ENCODE peak calls at places on chromosomes 5 and 9, in four cellular contexts. I is aorta, W is AG20443, C is EL. H is an unnamed sample.
A peak's percentile ranks its signal among the peaks of the same experiment; 100 is the strongest.

GRCh38 chr5:43386960-43387362 is 25.2 kb downstream of the CCL28 start:
- DNase-seq in I (no peak), C (no peak), W (no peak), H (no peak)

GRCh38 chr9:8428389-8428788 is 628.8 kb upstream of the DMAC1 start:
- DNase-seq in W (no peak), C (no peak), I (no peak), H (no peak)

GRCh38 chr5:14343376-14343775 is 200.2 kb downstream of the TRIO start:
- DNase-seq in C (no peak), I (no peak), W (no peak), H (no peak)

GRCh38 chr9:89002987-89003386 is 11.7 kb downstream of the S1PR3 start:
- DNase-seq in C (no peak), W (no peak), I (no peak), H (no peak)

GRCh38 chr5:28542968-28543367 is 1504.6 kb upstream of the CDH9 start:
- DNase-seq in C (no peak), W (no peak), I (no peak), H (no peak)

GRCh38 chr9:134644715-134645606 is 3.4 kb downstream of the COL5A1 start:
- DNase-seq in W (peak; percentile 89), C (peak; percentile 99), I (peak; percentile 89), H (no peak)

GRCh38 chr9:88494983-88495721 is 39.8 kb upstream of the NXNL2 start:
- DNase-seq in W (no peak), I (no peak), C (no peak), H (no peak)

GRCh38 chr9:135410831-135411473 is 68.6 kb upstream of the PPP1R26 start:
- DNase-seq in W (no peak), I (no peak), C (no peak), H (no peak)

GRCh38 chr5:75331-76320 is 16.3 kb upstream of the PLEKHG4B start:
- DNase-seq in I (no peak), C (no peak), W (peak; percentile 7), H (no peak)

GRCh38 chr9:91419222-91420191 is 4.1 kb downstream of the NFIL3 start:
- DNase-seq in W (peak; percentile 74), I (peak; percentile 77), C (peak; percentile 95), H (no peak)

GRCh38 chr5:138955013-138955660 is 80.0 kb upstream of the LRRTM2 start:
- DNase-seq in I (peak; percentile 76), C (no peak), W (no peak), H (no peak)

GRCh38 chr5:113213551-113213971 is 221.2 kb downstream of the TSSK1B start:
- DNase-seq in I (no peak), C (no peak), W (no peak), H (no peak)

GRCh38 chr9:116144555-116144954 is 9.0 kb upstream of the PAPPA start:
- DNase-seq in W (no peak), I (no peak), C (no peak), H (no peak)

GRCh38 chr5:38622723-38623129 is 66.3 kb upstream of the LIFR start:
- DNase-seq in C (no peak), I (no peak), W (no peak), H (no peak)

GRCh38 chr9:91395553-91396470 is 27.8 kb downstream of the NFIL3 start:
- DNase-seq in W (peak; percentile 53), I (no peak), C (peak; percentile 88), H (no peak)

GRCh38 chr9:119907056-119907455 is 537.8 kb upstream of the BRINP1 start:
- DNase-seq in C (no peak), W (no peak), I (no peak), H (no peak)

GRCh38 chr5:169416583-169417196 is 115.8 kb upstream of the SLIT3 start:
- DNase-seq in W (peak; percentile 93), I (peak; percentile 81), C (peak; percentile 82), H (no peak)

GRCh38 chr5:54673523-54674225 is 156.1 kb downstream of the SNX18 start:
- DNase-seq in I (peak; percentile 86), W (no peak), C (no peak), H (no peak)

GRCh38 chr5:140596364-140596763 is 31.7 kb downstream of the SLC35A4 start:
- DNase-seq in C (no peak), I (no peak), W (no peak), H (no peak)

GRCh38 chr5:56819027-56819881 is 3.9 kb downstream of the MAP3K1 start:
- DNase-seq in I (no peak), C (peak; percentile 36), W (no peak), H (no peak)

GRCh38 chr9:108934323-108934885 is at the start of gene ABITRAM:
- DNase-seq in C (peak; percentile 82), W (peak; percentile 98), I (peak; percentile 78), H (peak; percentile 76)

GRCh38 chr5:54676964-54677363 is 159.4 kb downstream of the SNX18 start:
- DNase-seq in C (no peak), I (no peak), W (no peak), H (no peak)

GRCh38 chr5:68962632-68963484 is 131.0 kb upstream of the SLC30A5 start:
- DNase-seq in W (peak; percentile 86), C (peak; percentile 73), I (peak; percentile 62), H (peak; percentile 66)

GRCh38 chr9:111294691-111295451 is 35.2 kb downstream of the OR2K2 start:
- DNase-seq in I (no peak), W (no peak), C (no peak), H (no peak)

GRCh38 chr5:173198049-173198448 is 37.0 kb downstream of the NKX2-5 start:
- DNase-seq in C (no peak), I (no peak), W (peak; percentile 49), H (no peak)

GRCh38 chr5:72767289-72768010 is 49.0 kb upstream of the TNPO1 start:
- DNase-seq in W (no peak), C (no peak), I (no peak), H (no peak)

GRCh38 chr9:93007529-93008058 is 50.9 kb upstream of the SUSD3 start:
- DNase-seq in C (no peak), I (no peak), W (no peak), H (no peak)

GRCh38 chr5:154797762-154798161 is 42.6 kb downstream of the LARP1 start:
- DNase-seq in C (no peak), W (no peak), I (no peak), H (no peak)

GRCh38 chr9:132776891-132777290 is 101.2 kb downstream of the AK8 start:
- DNase-seq in I (no peak), W (no peak), C (no peak), H (no peak)

GRCh38 chr5:150295172-150295611 is 5.6 kb upstream of the CAMK2A start:
- DNase-seq in I (no peak), C (peak; percentile 79), W (peak; percentile 70), H (peak; percentile 78)

GRCh38 chr9:94802795-94803194 is 76.3 kb downstream of the AOPEP start:
- DNase-seq in C (peak; percentile 74), W (no peak), I (no peak), H (no peak)

GRCh38 chr9:79817469-79818004 is 245.8 kb downstream of the TLE4 start:
- DNase-seq in W (peak; percentile 21), I (peak; percentile 54), C (no peak), H (no peak)

H was measured in dorsolateral prefrontal cortex.